ENCODE peak calls at places on chromosomes 5 and 9, in six cellular contexts. One of them, this sample, is unnamed.

GRCh38 chr5:32522429-32523143 is 62.8 kb upstream of the SUB1 start:
- DNase-seq in IMR-90: peak; percentile 84
- DNase-seq in left ventricle myocardium inferior: no peak
- DNase-seq in neural crest cell: no peak
- DNase-seq in lower leg skin: peak; percentile 83
- DNase-seq in transverse colon: peak; percentile 21
- DNase-seq in this sample: no peak

GRCh38 chr5:77560677-77561263 is 68.7 kb upstream of the WDR41 start:
- DNase-seq in IMR-90: peak; percentile 55
- DNase-seq in left ventricle myocardium inferior: no peak
- DNase-seq in neural crest cell: no peak
- DNase-seq in lower leg skin: no peak
- DNase-seq in transverse colon: no peak
- DNase-seq in this sample: no peak

GRCh38 chr5:52725065-52725746 is 62.5 kb upstream of the ITGA1 start:
- DNase-seq in IMR-90: peak; percentile 12
- DNase-seq in left ventricle myocardium inferior: no peak
- DNase-seq in neural crest cell: no peak
- DNase-seq in lower leg skin: no peak
- DNase-seq in transverse colon: peak; percentile 35
- DNase-seq in this sample: no peak

GRCh38 chr5:89728750-89729149 is 680.8 kb downstream of the CETN3 start:
- DNase-seq in IMR-90: peak; percentile 0
- DNase-seq in left ventricle myocardium inferior: peak; percentile 12
- DNase-seq in neural crest cell: no peak
- DNase-seq in lower leg skin: no peak
- DNase-seq in transverse colon: no peak
- DNase-seq in this sample: no peak

GRCh38 chr5:91200692-91201091 is 182.4 kb downstream of the ARRDC3 start:
- DNase-seq in IMR-90: no peak
- DNase-seq in left ventricle myocardium inferior: no peak
- DNase-seq in neural crest cell: no peak
- DNase-seq in lower leg skin: no peak
- DNase-seq in transverse colon: no peak
- DNase-seq in this sample: no peak

GRCh38 chr5:178387061-178387855 is 154.7 kb upstream of the PHYKPL start:
- DNase-seq in IMR-90: no peak
- DNase-seq in left ventricle myocardium inferior: no peak
- DNase-seq in neural crest cell: no peak
- DNase-seq in lower leg skin: peak; percentile 78
- DNase-seq in transverse colon: no peak
- DNase-seq in this sample: peak; percentile 32

GRCh38 chr5:109989161-109989560 is 299.4 kb downstream of the MAN2A1 start:
- DNase-seq in IMR-90: no peak
- DNase-seq in left ventricle myocardium inferior: no peak
- DNase-seq in neural crest cell: no peak
- DNase-seq in lower leg skin: no peak
- DNase-seq in transverse colon: no peak
- DNase-seq in this sample: no peak

GRCh38 chr5:151912360-151912759 is 12.3 kb downstream of the GLRA1 start:
- DNase-seq in IMR-90: no peak
- DNase-seq in left ventricle myocardium inferior: no peak
- DNase-seq in neural crest cell: no peak
- DNase-seq in lower leg skin: no peak
- DNase-seq in transverse colon: no peak
- DNase-seq in this sample: no peak

GRCh38 chr9:130766031-130766903 is 68.8 kb upstream of the ABL1 start:
- DNase-seq in IMR-90: no peak
- DNase-seq in left ventricle myocardium inferior: no peak
- DNase-seq in neural crest cell: no peak
- DNase-seq in lower leg skin: peak; percentile 81
- DNase-seq in transverse colon: peak; percentile 55
- DNase-seq in this sample: no peak

GRCh38 chr5:113268232-113268631 is 166.6 kb downstream of the TSSK1B start:
- DNase-seq in IMR-90: no peak
- DNase-seq in left ventricle myocardium inferior: no peak
- DNase-seq in neural crest cell: no peak
- DNase-seq in lower leg skin: no peak
- DNase-seq in transverse colon: no peak
- DNase-seq in this sample: no peak

GRCh38 chr5:8081179-8081578 is 212.2 kb downstream of the MTRR start:
- DNase-seq in IMR-90: no peak
- DNase-seq in left ventricle myocardium inferior: no peak
- DNase-seq in neural crest cell: no peak
- DNase-seq in lower leg skin: no peak
- DNase-seq in transverse colon: no peak
- DNase-seq in this sample: no peak

GRCh38 chr5:178786859-178787499 is 56.5 kb upstream of the ZNF354A start:
- DNase-seq in IMR-90: peak; percentile 58
- DNase-seq in left ventricle myocardium inferior: no peak
- DNase-seq in neural crest cell: no peak
- DNase-seq in lower leg skin: no peak
- DNase-seq in transverse colon: no peak
- DNase-seq in this sample: no peak

GRCh38 chr5:103224118-103224893 is 34.3 kb upstream of the MACIR start:
- DNase-seq in IMR-90: peak; percentile 75
- DNase-seq in left ventricle myocardium inferior: no peak
- DNase-seq in neural crest cell: peak; percentile 20
- DNase-seq in lower leg skin: no peak
- DNase-seq in transverse colon: peak; percentile 20
- DNase-seq in this sample: no peak

GRCh38 chr9:124735121-124735520 is 36.0 kb downstream of the NR6A1 start:
- DNase-seq in IMR-90: peak; percentile 53
- DNase-seq in left ventricle myocardium inferior: no peak
- DNase-seq in neural crest cell: no peak
- DNase-seq in lower leg skin: no peak
- DNase-seq in transverse colon: no peak
- DNase-seq in this sample: no peak

GRCh38 chr5:106380736-106381135 is 1290.0 kb downstream of the EFNA5 start:
- DNase-seq in IMR-90: peak; percentile 85
- DNase-seq in left ventricle myocardium inferior: no peak
- DNase-seq in neural crest cell: no peak
- DNase-seq in lower leg skin: no peak
- DNase-seq in transverse colon: no peak
- DNase-seq in this sample: no peak

GRCh38 chr5:174996941-174997340 is 272.6 kb downstream of the MSX2 start:
- DNase-seq in IMR-90: no peak
- DNase-seq in left ventricle myocardium inferior: no peak
- DNase-seq in neural crest cell: no peak
- DNase-seq in lower leg skin: no peak
- DNase-seq in transverse colon: no peak
- DNase-seq in this sample: no peak

GRCh38 chr5:127031863-127032232 is 1.5 kb upstream of the MARCHF3 start:
- DNase-seq in IMR-90: no peak
- DNase-seq in left ventricle myocardium inferior: no peak
- DNase-seq in neural crest cell: no peak
- DNase-seq in lower leg skin: no peak
- DNase-seq in transverse colon: no peak
- DNase-seq in this sample: no peak

GRCh38 chr9:75001719-75002421 is 26.2 kb downstream of the CARNMT1 start:
- DNase-seq in IMR-90: peak; percentile 91
- DNase-seq in left ventricle myocardium inferior: no peak
- DNase-seq in neural crest cell: no peak
- DNase-seq in lower leg skin: no peak
- DNase-seq in transverse colon: no peak
- DNase-seq in this sample: no peak

GRCh38 chr9:134734270-134734669 is 92.7 kb downstream of the COL5A1 start:
- DNase-seq in IMR-90: peak; percentile 62
- DNase-seq in left ventricle myocardium inferior: no peak
- DNase-seq in neural crest cell: no peak
- DNase-seq in lower leg skin: no peak
- DNase-seq in transverse colon: peak; percentile 19
- DNase-seq in this sample: no peak

GRCh38 chr9:75876999-75877647 is 13.3 kb upstream of the PCSK5 start:
- DNase-seq in IMR-90: no peak
- DNase-seq in left ventricle myocardium inferior: no peak
- DNase-seq in neural crest cell: no peak
- DNase-seq in lower leg skin: no peak
- DNase-seq in transverse colon: peak; percentile 30
- DNase-seq in this sample: no peak

GRCh38 chr5:78295035-78295961 is 800 bp upstream of the AP3B1 start:
- DNase-seq in IMR-90: no peak
- DNase-seq in left ventricle myocardium inferior: peak; percentile 18
- DNase-seq in neural crest cell: no peak
- DNase-seq in lower leg skin: peak; percentile 87
- DNase-seq in transverse colon: peak; percentile 58
- DNase-seq in this sample: no peak

GRCh38 chr9:111597852-111598729 is 1.4 kb downstream of the PTGR1 start:
- DNase-seq in IMR-90: peak; percentile 64
- DNase-seq in left ventricle myocardium inferior: peak; percentile 67
- DNase-seq in neural crest cell: peak; percentile 35
- DNase-seq in lower leg skin: peak; percentile 91
- DNase-seq in transverse colon: peak; percentile 71
- DNase-seq in this sample: no peak
- TF ChIP-seq CTCF in IMR-90: peak; percentile 75
- TF ChIP-seq CTCF in left ventricle myocardium inferior: peak; percentile 75
- TF ChIP-seq CTCF in neural crest cell: peak; percentile 83
- TF ChIP-seq CTCF in lower leg skin: no peak
- TF ChIP-seq CTCF in transverse colon: peak; percentile 65
- TF ChIP-seq CTCF in this sample: peak; percentile 83

DNA sequence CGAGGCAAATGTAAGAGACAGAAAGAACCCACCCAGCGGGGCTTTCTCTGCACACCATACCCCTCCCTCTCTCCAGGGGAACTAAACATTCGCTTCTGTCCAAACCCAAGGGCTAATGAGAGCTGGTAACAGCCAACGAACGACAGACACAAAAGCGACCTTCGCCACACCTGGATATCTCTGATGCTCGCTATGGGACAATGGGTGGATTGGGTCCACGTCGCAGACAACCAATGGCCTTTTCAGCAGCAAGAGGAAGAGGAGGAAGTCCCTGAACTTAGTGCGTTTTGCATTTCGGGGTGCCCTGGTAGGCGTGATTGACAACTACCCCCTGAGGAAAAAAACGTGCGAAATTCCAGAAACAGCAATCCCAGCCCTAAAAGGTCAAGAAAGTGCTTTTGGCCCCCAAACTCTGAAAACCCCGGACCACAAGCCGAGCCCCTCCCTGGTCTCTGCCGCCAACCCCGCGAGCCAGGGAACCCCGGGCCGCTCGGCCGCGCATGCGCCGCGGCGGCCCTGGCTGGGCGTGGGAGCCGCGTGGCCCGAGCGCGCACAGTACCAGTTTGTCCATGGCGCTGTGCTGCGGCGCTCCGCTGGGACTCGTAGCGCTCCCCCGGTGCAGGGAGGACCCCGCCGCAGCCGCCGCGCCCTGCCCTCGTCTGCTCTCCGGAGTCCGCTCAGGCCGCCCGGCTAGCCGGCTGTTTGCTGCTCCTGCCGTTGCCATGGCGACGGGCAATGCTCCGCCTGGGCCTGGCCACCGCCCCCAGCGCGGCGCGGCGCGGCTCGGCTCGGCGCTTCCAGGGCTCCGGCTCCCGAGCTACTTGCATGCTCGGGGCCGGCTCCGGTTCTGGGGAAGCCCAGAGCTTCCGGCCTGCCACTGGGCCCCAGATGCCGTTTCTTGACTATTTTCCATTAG is 66.9 kb upstream of the DNAH5 start:
- DNase-seq in IMR-90: peak; percentile 86
- DNase-seq in left ventricle myocardium inferior: peak; percentile 83
- DNase-seq in neural crest cell: peak; percentile 81
- DNase-seq in lower leg skin: peak; percentile 93
- DNase-seq in transverse colon: peak; percentile 84
- DNase-seq in this sample: peak; percentile 92
- TF ChIP-seq CTCF in IMR-90: peak; percentile 24
- TF ChIP-seq CTCF in left ventricle myocardium inferior: peak; percentile 24
- TF ChIP-seq CTCF in neural crest cell: peak; percentile 27
- TF ChIP-seq CTCF in lower leg skin: no peak
- TF ChIP-seq CTCF in transverse colon: no peak
- TF ChIP-seq CTCF in this sample: peak; percentile 28

DNA sequence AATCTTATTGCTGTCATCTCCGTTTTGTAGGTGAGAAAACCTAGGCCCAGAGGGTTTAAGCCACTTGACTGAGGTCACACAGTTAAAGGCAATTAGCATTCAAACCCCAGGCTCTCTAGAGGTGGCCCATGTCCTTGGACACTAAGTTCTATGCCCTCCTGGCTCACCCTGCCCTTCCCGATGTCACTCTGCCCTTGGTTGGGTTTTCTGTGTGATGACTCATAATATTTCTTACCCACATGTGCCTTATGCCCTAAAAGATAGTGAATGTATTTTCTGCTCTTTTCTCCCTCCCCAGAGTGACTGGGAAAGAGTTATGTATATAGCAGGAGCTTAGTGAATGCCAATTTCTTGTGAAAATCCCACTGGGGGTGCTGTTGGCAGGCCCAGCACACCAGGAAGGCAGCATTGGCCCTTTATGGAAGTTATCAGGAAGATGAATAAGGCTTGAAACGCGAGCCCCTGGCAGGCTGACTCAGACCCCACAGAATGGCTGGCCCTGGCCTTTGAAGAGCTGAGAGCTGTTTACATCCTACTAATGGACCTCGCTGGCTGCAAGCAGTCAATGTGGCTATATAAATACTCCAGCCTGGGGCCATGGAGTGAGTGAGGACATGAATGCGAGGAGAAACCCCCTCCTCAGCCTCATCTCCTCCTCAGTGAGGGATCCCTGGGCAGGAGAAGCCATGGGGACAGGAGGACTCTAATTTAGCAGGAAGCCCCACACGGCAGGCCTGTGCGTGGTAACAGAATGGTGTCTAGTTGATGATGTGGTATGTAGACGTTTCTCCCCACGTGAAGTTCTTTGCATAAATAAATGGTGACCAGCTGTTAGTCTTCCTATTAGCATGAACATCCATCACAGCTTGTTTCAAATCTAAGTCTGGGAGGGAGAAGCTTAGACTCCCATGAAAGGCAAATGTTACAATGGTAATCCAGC is 174.8 kb upstream of the PITX1 start:
- DNase-seq in IMR-90: peak; percentile 98
- DNase-seq in left ventricle myocardium inferior: no peak
- DNase-seq in neural crest cell: no peak
- DNase-seq in lower leg skin: peak; percentile 80
- DNase-seq in transverse colon: peak; percentile 32
- DNase-seq in this sample: peak; percentile 64
- TF ChIP-seq CTCF in IMR-90: peak; percentile 54
- TF ChIP-seq CTCF in left ventricle myocardium inferior: no peak
- TF ChIP-seq CTCF in neural crest cell: no peak
- TF ChIP-seq CTCF in lower leg skin: no peak
- TF ChIP-seq CTCF in transverse colon: no peak
- TF ChIP-seq CTCF in this sample: no peak

GRCh38 chr9:108444400-108445358 is 411.1 kb downstream of the ACTL7B start:
- DNase-seq in IMR-90: peak; percentile 96
- DNase-seq in left ventricle myocardium inferior: no peak
- DNase-seq in neural crest cell: no peak
- DNase-seq in lower leg skin: peak; percentile 88
- DNase-seq in transverse colon: no peak
- DNase-seq in this sample: no peak
- TF ChIP-seq CTCF in IMR-90: no peak
- TF ChIP-seq CTCF in left ventricle myocardium inferior: no peak
- TF ChIP-seq CTCF in neural crest cell: no peak
- TF ChIP-seq CTCF in lower leg skin: no peak
- TF ChIP-seq CTCF in transverse colon: no peak
- TF ChIP-seq CTCF in this sample: no peak

DNA sequence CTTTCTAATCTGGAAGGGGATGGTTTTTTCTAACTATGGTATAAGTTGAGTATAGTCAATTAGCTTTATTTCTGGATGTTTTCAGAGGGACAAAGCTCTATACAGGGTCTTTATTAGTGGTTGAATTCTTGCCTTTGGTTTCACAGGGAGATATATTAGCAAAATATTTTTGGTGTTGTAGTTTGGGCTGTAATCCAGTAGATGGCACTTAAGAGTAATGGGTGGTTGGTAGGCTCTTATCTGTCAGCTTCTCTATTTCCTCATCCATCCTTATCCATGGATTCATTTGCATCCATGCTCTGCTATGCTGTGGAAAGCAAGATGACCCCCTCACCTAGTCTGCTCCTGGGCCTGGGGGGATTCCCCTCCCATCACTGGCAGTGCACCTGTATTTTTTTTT is 363.6 kb upstream of the CYLC2 start:
- DNase-seq in IMR-90: no peak
- DNase-seq in left ventricle myocardium inferior: no peak
- DNase-seq in neural crest cell: no peak
- DNase-seq in lower leg skin: no peak
- DNase-seq in transverse colon: no peak
- DNase-seq in this sample: no peak
- TF ChIP-seq CTCF in IMR-90: peak; percentile 24
- TF ChIP-seq CTCF in left ventricle myocardium inferior: no peak
- TF ChIP-seq CTCF in neural crest cell: peak; percentile 51
- TF ChIP-seq CTCF in lower leg skin: no peak
- TF ChIP-seq CTCF in transverse colon: no peak
- TF ChIP-seq CTCF in this sample: peak; percentile 59